ENCODE peak calls at places on chromosomes 13 and 19, in eight cellular contexts. I is psoas muscle, J is iPS DF 6.9, O is Karpas-422, C is suprapubic skin, Z is ascending aorta, G is colonic mucosa, L is fibroblast of lung. H is an unnamed sample.

GRCh38 chr13:20332361-20333096 is 100.4 kb upstream of the GJB6 start:
- DNase-seq in O (no peak), G (no peak), J (no peak), L (peak; percentile 18), Z (no peak), I (peak; percentile 19), C (no peak), H (no peak)

GRCh38 chr13:40233731-40234195 is 432.7 kb downstream of the FOXO1 start:
- DNase-seq in G (no peak), I (peak; percentile 58), L (no peak), O (no peak), J (no peak), Z (no peak), C (no peak), H (peak; percentile 37)

GRCh38 chr13:113620036-113620435 is 35.5 kb downstream of the TFDP1 start:
- DNase-seq in L (no peak), I (no peak), G (no peak), Z (no peak), C (no peak), O (no peak), J (no peak), H (no peak)

GRCh38 chr13:49307365-49307764 is 59.6 kb downstream of the CDADC1 start:
- DNase-seq in L (no peak), I (peak; percentile 64), Z (no peak), G (no peak), C (no peak), O (no peak), J (no peak), H (peak; percentile 60)

GRCh38 chr13:74920945-74921725 is 560.8 kb downstream of the TBC1D4 start:
- DNase-seq in Z (no peak), I (no peak), G (no peak), C (no peak), O (no peak), L (no peak), J (no peak), H (no peak)

GRCh38 chr13:28355822-28356371 is 139.0 kb downstream of the FLT1 start:
- DNase-seq in Z (no peak), I (no peak), O (no peak), G (no peak), J (no peak), C (no peak), L (no peak), H (no peak)

GRCh38 chr19:34766386-34766785 is 6.6 kb downstream of the ZNF599 start:
- DNase-seq in Z (no peak), G (no peak), C (no peak), L (no peak), O (no peak), J (no peak), I (no peak), H (no peak)

GRCh38 chr13:20369886-20370361 is 137.8 kb upstream of the GJB6 start:
- DNase-seq in Z (no peak), I (no peak), C (no peak), L (no peak), J (no peak), O (no peak), G (no peak), H (no peak)

GRCh38 chr19:16338470-16339360 is 14.1 kb downstream of the KLF2 start:
- DNase-seq in O (no peak), G (no peak), C (no peak), Z (peak; percentile 46), L (peak; percentile 87), I (peak; percentile 51), J (no peak), H (peak; percentile 37)

GRCh38 chr13:60282708-60283107 is 114.3 kb upstream of the TDRD3 start:
- DNase-seq in C (no peak), J (no peak), Z (no peak), O (no peak), L (no peak), G (no peak), I (no peak), H (no peak)

GRCh38 chr19:35061583-35062373 is 20.3 kb downstream of the HPN start:
- DNase-seq in J (no peak), Z (no peak), I (no peak), G (no peak), C (no peak), L (peak; percentile 15), O (no peak), H (no peak)

GRCh38 chr19:15563325-15563794 is 51.7 kb upstream of the CYP4F8 start:
- DNase-seq in G (peak; percentile 67), I (no peak), L (no peak), C (no peak), O (no peak), J (no peak), Z (no peak), H (peak; percentile 77)

GRCh38 chr13:98050041-98050466 is 92.8 kb upstream of the FARP1 start:
- DNase-seq in G (no peak), L (peak; percentile 26), I (no peak), O (no peak), C (no peak), Z (no peak), J (no peak), H (no peak)

GRCh38 chr19:12111176-12111575 is 29.0 kb downstream of the ZNF20 start:
- DNase-seq in O (peak; percentile 17), C (no peak), L (no peak), I (no peak), G (no peak), J (no peak), Z (no peak), H (no peak)

GRCh38 chr13:107006646-107007045 is 438.7 kb upstream of the ARGLU1 start:
- DNase-seq in L (no peak), C (no peak), Z (no peak), G (no peak), J (no peak), I (no peak), O (no peak), H (no peak)

GRCh38 chr19:31451686-31452325 is 102.6 kb upstream of the TSHZ3 start:
- DNase-seq in C (no peak), O (no peak), L (no peak), J (no peak), G (no peak), I (no peak), Z (no peak), H (no peak)

GRCh38 chr13:76383671-76384461 is 502.3 kb downstream of the KCTD12 start:
- DNase-seq in C (no peak), J (no peak), I (no peak), O (no peak), Z (no peak), G (peak; percentile 20), L (peak; percentile 98), H (peak; percentile 14)

DNA sequence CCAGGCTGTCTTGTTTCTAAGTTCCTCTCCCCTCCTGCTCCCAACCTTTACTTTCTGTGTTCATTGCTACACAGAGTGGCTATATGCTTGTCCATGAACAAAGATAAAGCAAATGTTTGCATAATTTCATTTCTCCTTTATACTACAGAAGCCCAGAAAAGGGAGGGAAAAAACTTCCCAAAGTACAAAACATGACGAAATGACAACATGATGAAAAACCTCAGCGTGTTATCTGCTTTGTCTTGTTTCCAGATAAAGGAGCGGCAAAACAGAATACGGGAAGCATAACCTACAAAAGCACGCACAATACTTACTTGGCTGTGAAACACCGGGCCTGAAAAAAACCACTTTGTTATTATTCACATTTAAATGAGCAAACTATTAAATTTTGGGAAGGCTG is 336.8 kb downstream of the DNAJC15 start:
- DNase-seq in I (no peak), O (no peak), Z (no peak), L (no peak), G (no peak), J (no peak), C (no peak), H (no peak)
- H3K4me1 ChIP-seq in I (peaks cover 42% of the 10 kb centered on the region), O (no peaks in the 10 kb centered on the region), Z (peaks cover 10% of the 10 kb centered on the region), L (peaks cover 5% of the 10 kb centered on the region), G (no peaks in the 10 kb centered on the region), J (peaks cover 5% of the 10 kb centered on the region), C (peaks cover 24% of the 10 kb centered on the region), H (no peaks in the 10 kb centered on the region)

DNA sequence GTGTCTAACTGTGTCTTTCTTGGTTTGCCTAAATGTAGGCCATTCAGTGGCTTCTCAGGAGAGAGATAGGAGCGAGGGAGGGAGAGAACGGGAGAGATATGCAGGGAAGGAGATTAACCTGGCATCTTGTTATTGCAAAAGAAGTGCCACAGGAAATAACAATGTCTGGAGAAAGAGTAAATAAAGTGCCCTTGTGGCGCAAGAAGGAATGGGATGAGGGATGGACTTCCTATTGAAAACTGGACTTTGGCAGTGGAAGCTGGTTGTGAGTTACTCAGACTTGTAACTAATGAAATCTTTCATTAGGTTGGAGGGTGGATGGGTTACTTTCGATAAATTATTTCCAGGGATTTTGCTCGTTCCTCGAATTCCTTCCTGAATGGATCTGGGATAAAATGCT is 136.1 kb downstream of the LACC1 start:
- DNase-seq in L (no peak), O (no peak), J (no peak), G (no peak), I (no peak), C (no peak), Z (no peak), H (no peak)
- H3K4me1 ChIP-seq in L (no peaks in the 10 kb centered on the region), O (no peaks in the 10 kb centered on the region), J (no peaks in the 10 kb centered on the region), G (no peaks in the 10 kb centered on the region), I (peaks cover 19% of the 10 kb centered on the region), C (no peaks in the 10 kb centered on the region), Z (peaks cover 9% of the 10 kb centered on the region), H (peaks cover 5% of the 10 kb centered on the region)

GRCh38 chr19:47095707-47096704 is 17.6 kb downstream of the ZC3H4 start:
- DNase-seq in Z (no peak), C (peak; percentile 90), I (peak; percentile 61), L (no peak), G (peak; percentile 99), J (no peak), O (no peak), H (peak; percentile 53)

GRCh38 chr19:47093254-47093653 is 20.3 kb downstream of the ZC3H4 start:
- DNase-seq in O (no peak), Z (no peak), L (no peak), G (no peak), I (no peak), C (no peak), J (no peak), H (no peak)

GRCh38 chr19:47096721-47097120 is 16.9 kb downstream of the ZC3H4 start:
- DNase-seq in O (no peak), G (peak; percentile 51), L (no peak), Z (no peak), J (no peak), I (no peak), C (no peak), H (no peak)

GRCh38 chr19:47094557-47095517 is 18.7 kb downstream of the ZC3H4 start:
- DNase-seq in L (no peak), O (no peak), J (no peak), C (no peak), I (no peak), Z (no peak), G (peak; percentile 61), H (no peak)

DNA sequence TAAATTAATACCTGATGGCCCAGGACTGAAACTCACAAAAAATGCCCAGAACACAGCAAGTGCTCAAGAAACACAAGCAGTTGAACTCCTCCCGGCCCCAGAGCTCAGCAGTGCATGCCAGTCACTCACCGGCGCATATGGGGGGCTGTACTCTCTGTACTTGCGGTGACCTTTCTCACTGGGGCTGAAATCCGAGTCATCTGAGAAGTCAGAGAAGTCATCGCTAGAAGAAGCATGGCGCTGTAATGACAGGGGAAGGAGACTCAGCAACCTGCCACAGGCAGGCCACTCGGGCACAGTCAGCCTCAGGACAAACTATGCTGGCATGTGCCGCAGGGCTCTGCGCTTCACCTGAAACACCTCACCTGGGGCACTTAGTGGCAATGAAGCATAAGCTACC is 19.7 kb downstream of the ZC3H4 start:
- DNase-seq in O (no peak), J (no peak), C (no peak), Z (no peak), L (no peak), I (no peak), G (no peak), H (no peak)
- H3K4me1 ChIP-seq in O (no peaks in the 10 kb centered on the region), J (no peaks in the 10 kb centered on the region), C (peaks cover 54% of the 10 kb centered on the region), Z (peaks cover 17% of the 10 kb centered on the region), L (peaks cover 6% of the 10 kb centered on the region), I (peaks cover 50% of the 10 kb centered on the region), G (peaks cover 38% of the 10 kb centered on the region), H (peaks cover 32% of the 10 kb centered on the region)

GRCh38 chr19:14509382-14509781 is 8.8 kb downstream of the DNAJB1 start:
- DNase-seq in C (no peak), L (no peak), I (no peak), O (no peak), J (no peak), G (no peak), Z (no peak), H (no peak)
- H3K4me1 ChIP-seq in C (peaks cover 33% of the 10 kb centered on the region), L (peaks cover 30% of the 10 kb centered on the region), I (peaks cover 20% of the 10 kb centered on the region), O (peaks cover 2% of the 10 kb centered on the region), J (no peaks in the 10 kb centered on the region), G (peaks cover 5% of the 10 kb centered on the region), Z (peaks cover under 1% of the 10 kb centered on the region), H (peaks cover 3% of the 10 kb centered on the region)